ENCODE peak calls at places on chromosomes 3 and 15, in seven cellular contexts. X is pancreas, T is fibroblast of the aortic adventitia, U is PC-9, J is Peyer's patch, N is suprapubic skin, R is left ventricle myocardium inferior. I is an unnamed sample.

GRCh38 chr15:60021589-60022378 is 17.7 kb downstream of the FOXB1 start:
- DNase-seq in N (no peak), T (no peak), R (no peak), J (no peak), X (no peak), U (no peak), I (no peak)

GRCh38 chr3:33704891-33705290 is 13.2 kb downstream of the CLASP2 start:
- DNase-seq in U (no peak), J (no peak), N (no peak), X (no peak), T (no peak), R (no peak), I (no peak)

GRCh38 chr15:42914728-42915497 is 5.7 kb downstream of the TTBK2 start:
- DNase-seq in J (no peak), T (peak), R (no peak), U (no peak), X (no peak), N (no peak), I (no peak)

GRCh38 chr15:94083467-94083991 is 147.8 kb upstream of the MCTP2 start:
- DNase-seq in N (no peak), J (no peak), R (no peak), T (peak), X (no peak), U (no peak), I (peak)

GRCh38 chr3:141853146-141853690 is 23.2 kb upstream of the ATP1B3 start:
- DNase-seq in N (no peak), J (no peak), U (no peak), X (no peak), T (peak), R (no peak), I (no peak)

GRCh38 chr3:74393426-74393825 is 221.0 kb downstream of the CNTN3 start:
- DNase-seq in T (no peak), N (no peak), U (no peak), X (no peak), R (no peak), J (no peak), I (no peak)

GRCh38 chr3:73621388-73621787 is 3.4 kb downstream of the PDZRN3 start:
- DNase-seq in X (no peak), R (peak), U (no peak), J (no peak), T (peak), N (no peak), I (no peak)

GRCh38 chr3:65508743-65509422 is 529.8 kb downstream of the MAGI1 start:
- DNase-seq in U (no peak), J (no peak), X (no peak), T (no peak), N (no peak), R (no peak), I (no peak)

GRCh38 chr15:94526071-94526689 is 294.8 kb downstream of the MCTP2 start:
- DNase-seq in N (no peak), X (no peak), R (no peak), J (no peak), T (no peak), U (no peak), I (no peak)

GRCh38 chr15:25543156-25543555 is 104.3 kb upstream of the UBE3A start:
- DNase-seq in T (peak), R (no peak), J (no peak), X (peak), U (no peak), N (no peak), I (peak)

GRCh38 chr3:28317438-28318022 is 31.0 kb upstream of the ZCWPW2 start:
- DNase-seq in X (peak), U (no peak), N (no peak), R (no peak), J (no peak), T (peak), I (peak)

GRCh38 chr3:141055536-141056445 is 4.6 kb downstream of the SPSB4 start:
- DNase-seq in N (no peak), J (no peak), U (no peak), X (no peak), R (no peak), T (no peak), I (no peak)

GRCh38 chr3:186255703-186256331 is 106.2 kb downstream of the DGKG start:
- DNase-seq in T (no peak), X (peak), N (no peak), J (peak), U (no peak), R (no peak), I (no peak)

GRCh38 chr3:163056874-163057497 is 1560.4 kb downstream of the OTOL1 start:
- DNase-seq in R (no peak), X (peak), U (peak), N (no peak), T (peak), J (no peak), I (peak)

GRCh38 chr15:99504823-99505551 is 60.8 kb upstream of the MEF2A start:
- DNase-seq in X (no peak), R (no peak), J (no peak), N (no peak), T (peak), U (peak), I (peak)

GRCh38 chr3:126442849-126443229 is 32.9 kb downstream of the ZXDC start:
- DNase-seq in J (no peak), R (no peak), U (no peak), X (no peak), T (no peak), N (no peak), I (no peak)

GRCh38 chr3:98343647-98344507 is 9.8 kb upstream of the OR5K4 start:
- DNase-seq in U (peak), J (no peak), R (no peak), X (peak), N (no peak), T (peak), I (peak)

GRCh38 chr3:171358171-171358890 is 101.9 kb downstream of the TNIK start:
- DNase-seq in N (no peak), X (no peak), J (no peak), T (no peak), R (no peak), U (no peak), I (peak)

GRCh38 chr3:55630280-55630920 is 143.3 kb upstream of the WNT5A start:
- DNase-seq in J (no peak), R (no peak), U (no peak), N (no peak), T (no peak), X (no peak), I (no peak)

GRCh38 chr3:20043398-20043797 is 3.2 kb downstream of the KAT2B start:
- DNase-seq in T (peak), U (peak), R (peak), N (peak), J (peak), X (peak), I (peak)

GRCh38 chr3:110900583-110900982 is 171.0 kb upstream of the NECTIN3 start:
- DNase-seq in T (peak), X (no peak), J (no peak), R (no peak), N (no peak), U (no peak), I (peak)

GRCh38 chr3:191388823-191389222 is 58.5 kb upstream of the UTS2B start:
- DNase-seq in T (peak), X (no peak), J (no peak), N (no peak), R (no peak), U (no peak), I (peak)

GRCh38 chr3:148149556-148149955 is 548.1 kb upstream of the AGTR1 start:
- DNase-seq in J (no peak), N (no peak), R (no peak), U (no peak), X (no peak), T (no peak), I (no peak)

GRCh38 chr3:45952456-45952855 is 9.2 kb downstream of the CXCR6 start:
- DNase-seq in X (no peak), T (no peak), J (no peak), U (no peak), N (no peak), R (no peak), I (no peak)

GRCh38 chr3:194572131-194572789 is 61.0 kb downstream of the TMEM44 start:
- DNase-seq in X (peak), N (peak), T (peak), J (peak), R (peak), U (peak), I (peak)

GRCh38 chr3:96813134-96813819 is 1.1 kb upstream of the EPHA6 start:
- DNase-seq in X (peak), T (peak), U (peak), R (peak), J (peak), N (peak), I (peak)

GRCh38 chr3:11847607-11848006 is 922 bp upstream of the TAMM41 start:
- DNase-seq in R (no peak), N (no peak), T (no peak), J (no peak), X (no peak), U (no peak), I (no peak)

GRCh38 chr15:93420050-93420452 is 331.0 kb upstream of the RGMA start:
- DNase-seq in N (no peak), T (no peak), J (no peak), X (no peak), R (no peak), U (no peak), I (no peak)

GRCh38 chr3:88618121-88618645 is 468.4 kb downstream of the C3orf38 start:
- DNase-seq in R (no peak), X (no peak), T (no peak), U (no peak), J (no peak), N (no peak), I (no peak)

GRCh38 chr3:52121459-52121795 is 32.8 kb downstream of the POC1A start:
- DNase-seq in T (peak), U (no peak), J (peak), R (peak), N (no peak), X (no peak), I (peak)

GRCh38 chr3:156586905-156587766 is 32.2 kb upstream of the SSR3 start:
- DNase-seq in T (peak), X (no peak), R (no peak), N (no peak), J (no peak), U (no peak), I (no peak)
- H3K4me3 ChIP-seq in T (no peak), X (no peak), R (no peak), N (no peak), J (no peak), U (no peak), I (no peak)

DNA sequence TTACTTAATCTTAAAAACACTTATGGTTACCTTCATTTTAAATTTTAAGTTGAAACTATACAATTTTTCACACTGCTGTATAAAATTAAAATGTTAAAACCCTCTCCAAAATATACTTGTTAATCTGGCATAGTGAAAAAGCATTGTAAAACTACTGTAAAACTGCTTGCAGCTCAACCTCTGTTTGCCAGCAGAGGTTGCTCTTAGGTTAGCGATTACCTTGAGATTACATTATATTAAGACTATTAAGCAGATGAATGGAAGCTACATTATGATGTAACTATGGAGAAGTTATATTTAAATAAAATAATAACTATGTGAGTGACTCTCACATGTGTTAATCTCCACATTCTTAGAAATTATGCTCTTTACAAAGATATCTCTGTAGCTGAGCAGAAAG is 143.6 kb upstream of the SLITRK3 start:
- DNase-seq in X (no peak), J (no peak), T (peak), U (no peak), N (no peak), R (no peak), I (peak)
- TF ChIP-seq CTCF in X (no peak), J (no peak), T (peak), U (peak), N (no peak), R (peak), I (peak)

GRCh38 chr3:179164857-179165256 is 16.7 kb downstream of the PIK3CA start:
- DNase-seq in T (no peak), N (no peak), X (no peak), J (no peak), U (no peak), R (no peak), I (no peak)
- H3K4me3 ChIP-seq in T (no peak), N (no peak), X (no peak), J (no peak), U (no peak), R (no peak), I (no peak)

DNA sequence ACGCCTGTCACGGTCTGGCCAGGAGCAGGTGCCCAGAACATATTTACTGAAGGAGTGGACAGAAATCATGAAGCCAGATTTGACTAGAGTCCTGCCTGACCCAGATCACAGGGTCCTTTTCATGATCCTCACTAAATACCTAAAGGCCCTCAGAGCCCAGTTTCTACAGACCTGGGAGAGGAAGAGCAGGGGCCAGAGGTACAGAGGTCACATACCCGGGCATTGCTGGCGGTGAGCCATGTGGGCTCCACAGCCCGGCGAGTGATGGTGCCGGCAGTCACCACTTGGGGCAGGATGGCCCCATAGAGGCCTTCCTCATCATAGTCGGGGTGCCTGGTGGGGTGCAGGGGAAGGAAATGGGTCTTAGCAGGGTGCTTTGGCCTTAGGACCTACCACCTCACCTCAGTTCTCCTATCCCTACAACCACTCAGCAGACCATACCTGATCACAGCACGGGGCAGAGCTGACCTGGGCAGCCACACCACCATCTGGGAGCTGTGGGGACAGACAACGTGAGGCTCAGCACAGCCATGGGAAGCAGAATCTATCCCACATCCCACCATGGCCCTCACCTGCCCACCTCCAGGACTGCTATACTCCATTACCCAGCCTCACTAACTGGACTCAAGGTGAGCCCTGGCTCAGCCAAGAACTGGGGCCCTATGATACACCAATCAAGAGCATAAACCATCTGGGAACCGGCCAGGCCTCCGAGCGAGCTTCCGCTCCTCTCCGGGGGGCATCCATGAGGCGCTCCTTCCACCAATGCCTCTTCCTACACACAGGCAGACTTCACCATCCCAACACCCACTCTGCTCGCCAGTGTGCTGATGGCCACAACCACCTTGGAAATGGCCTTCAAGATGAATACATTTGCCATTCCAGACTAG is 12.9 kb downstream of the POLG start:
- DNase-seq in X (no peak), J (no peak), T (no peak), N (no peak), R (no peak), U (no peak), I (no peak)
- TF ChIP-seq CTCF in X (no peak), J (peak), T (no peak), N (no peak), R (peak), U (no peak), I (no peak)

GRCh38 chr3:134810052-134810435 is 15.0 kb downstream of the EPHB1 start:
- DNase-seq in X (no peak), R (no peak), U (no peak), N (no peak), T (no peak), J (no peak), I (no peak)

GRCh38 chr3:134809412-134810051 is 14.5 kb downstream of the EPHB1 start:
- DNase-seq in R (no peak), U (no peak), X (no peak), N (no peak), T (peak), J (peak), I (no peak)

GRCh38 chr3:134804508-134805480 is 9.7 kb downstream of the EPHB1 start:
- DNase-seq in N (no peak), R (no peak), J (no peak), U (no peak), X (no peak), T (no peak), I (no peak)

GRCh38 chr3:134808835-134809234 is 13.8 kb downstream of the EPHB1 start:
- DNase-seq in R (no peak), T (no peak), U (no peak), X (no peak), J (no peak), N (no peak), I (no peak)

GRCh38 chr3:134807189-134807588 is 12.1 kb downstream of the EPHB1 start:
- DNase-seq in N (no peak), U (no peak), T (no peak), X (no peak), J (no peak), R (no peak), I (no peak)
- H3K4me3 ChIP-seq in N (no peak), U (no peak), T (no peak), X (no peak), J (no peak), R (no peak), I (no peak)

GRCh38 chr15:68199340-68199739 is 5.8 kb downstream of the CALML4 start:
- DNase-seq in N (no peak), R (no peak), J (peak), X (no peak), T (no peak), U (no peak), I (no peak)

GRCh38 chr15:68201879-68202261 is 3.3 kb downstream of the CALML4 start:
- DNase-seq in N (no peak), X (no peak), U (no peak), T (no peak), J (no peak), R (no peak), I (no peak)

GRCh38 chr15:68197661-68198437 is 7.3 kb downstream of the CALML4 start:
- DNase-seq in U (no peak), R (no peak), J (no peak), X (no peak), T (no peak), N (no peak), I (no peak)

GRCh38 chr15:68201153-68201878 is 3.8 kb downstream of the CALML4 start:
- DNase-seq in T (no peak), J (peak), X (no peak), N (no peak), R (no peak), U (no peak), I (no peak)

DNA sequence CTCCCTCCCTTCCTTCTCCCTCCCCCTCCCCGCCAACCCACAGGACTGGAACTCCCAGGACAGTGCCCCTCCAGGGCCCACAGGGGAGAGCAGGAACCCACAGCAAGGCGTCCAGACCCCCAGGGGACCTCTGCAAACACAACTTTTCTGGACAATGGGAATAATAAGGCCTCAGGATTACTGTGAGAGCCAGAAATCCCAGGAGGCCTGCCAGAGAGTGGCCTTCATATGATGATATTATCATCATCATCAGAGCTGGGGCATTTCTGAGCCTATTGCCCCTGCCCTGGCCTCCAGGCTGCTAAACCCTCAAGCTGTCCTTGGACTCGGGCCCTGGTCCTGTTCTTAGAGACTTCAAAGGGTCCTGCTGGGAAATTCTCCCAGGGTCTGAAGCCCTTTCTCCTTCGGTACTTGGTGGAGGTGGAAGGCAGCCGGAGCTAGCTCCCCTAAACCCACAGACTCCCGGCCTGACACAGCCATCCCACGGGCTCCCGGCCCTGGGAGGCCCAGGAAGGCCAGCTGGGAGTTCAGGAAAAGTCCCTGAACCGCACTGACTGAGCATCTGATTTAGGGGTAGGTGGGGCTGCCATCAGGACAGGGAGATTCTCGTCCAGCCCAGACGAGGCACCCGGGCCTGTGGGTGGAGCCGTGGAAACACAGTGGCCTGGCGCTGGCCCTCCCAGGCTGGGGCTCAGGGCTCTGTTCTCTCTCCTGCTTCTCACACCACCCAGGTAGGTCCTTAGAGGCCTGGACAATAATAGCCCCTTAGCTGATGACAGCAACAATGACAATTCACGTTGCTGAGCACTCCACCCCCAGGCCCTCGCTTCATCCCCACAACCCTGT is 4.9 kb downstream of the CALML4 start:
- DNase-seq in N (no peak), J (peak), X (no peak), T (no peak), U (no peak), R (no peak), I (no peak)
- TF ChIP-seq CTCF in N (no peak), J (no peak), X (no peak), T (peak), U (no peak), R (no peak), I (no peak)

I was measured in fibroblast of pulmonary artery.